ENCODE peak calls at places on chromosome 13, in eight cellular contexts. One of them, this sample, is unnamed.

GRCh38 chr13:44713793-44714469 is 137.8 kb upstream of the TSC22D1 start:
- DNase-seq in hypothalamus: no peak
- DNase-seq in Right ventricle myocardium superior: no peak
- DNase-seq in germinal center: no peak
- DNase-seq in AG09319: peak
- DNase-seq in smooth muscle cell of the brain vasculature: no peak
- DNase-seq in NCI-H526 treated with DMSO at 0.1 percent for 48 hours: no peak
- DNase-seq in thoracic aorta: peak
- DNase-seq in this sample: no peak

GRCh38 chr13:110329258-110329657 is 22.2 kb downstream of the COL4A2 start:
- DNase-seq in hypothalamus: no peak
- DNase-seq in Right ventricle myocardium superior: no peak
- DNase-seq in germinal center: no peak
- DNase-seq in AG09319: no peak
- DNase-seq in smooth muscle cell of the brain vasculature: no peak
- DNase-seq in NCI-H526 treated with DMSO at 0.1 percent for 48 hours: no peak
- DNase-seq in thoracic aorta: no peak
- DNase-seq in this sample: no peak

GRCh38 chr13:91805605-91806004 is 407.2 kb downstream of the GPC5 start:
- DNase-seq in hypothalamus: no peak
- DNase-seq in Right ventricle myocardium superior: no peak
- DNase-seq in germinal center: no peak
- DNase-seq in AG09319: no peak
- DNase-seq in smooth muscle cell of the brain vasculature: no peak
- DNase-seq in NCI-H526 treated with DMSO at 0.1 percent for 48 hours: no peak
- DNase-seq in thoracic aorta: no peak
- DNase-seq in this sample: no peak

GRCh38 chr13:50576156-50576555 is 267.3 kb downstream of the DLEU7 start:
- DNase-seq in hypothalamus: no peak
- DNase-seq in Right ventricle myocardium superior: no peak
- DNase-seq in germinal center: no peak
- DNase-seq in AG09319: no peak
- DNase-seq in smooth muscle cell of the brain vasculature: no peak
- DNase-seq in NCI-H526 treated with DMSO at 0.1 percent for 48 hours: no peak
- DNase-seq in thoracic aorta: no peak
- DNase-seq in this sample: no peak

GRCh38 chr13:110663044-110663443 is 42.9 kb downstream of the CARS2 start:
- DNase-seq in hypothalamus: no peak
- DNase-seq in Right ventricle myocardium superior: no peak
- DNase-seq in germinal center: no peak
- DNase-seq in AG09319: no peak
- DNase-seq in smooth muscle cell of the brain vasculature: no peak
- DNase-seq in NCI-H526 treated with DMSO at 0.1 percent for 48 hours: no peak
- DNase-seq in thoracic aorta: no peak
- DNase-seq in this sample: no peak

GRCh38 chr13:24261566-24261965 is 47.8 kb upstream of the C1QTNF9 start:
- DNase-seq in hypothalamus: no peak
- DNase-seq in Right ventricle myocardium superior: no peak
- DNase-seq in germinal center: no peak
- DNase-seq in AG09319: no peak
- DNase-seq in smooth muscle cell of the brain vasculature: no peak
- DNase-seq in NCI-H526 treated with DMSO at 0.1 percent for 48 hours: no peak
- DNase-seq in thoracic aorta: no peak
- DNase-seq in this sample: no peak

GRCh38 chr13:99062593-99062992 is 84.7 kb upstream of the DOCK9 start:
- DNase-seq in hypothalamus: no peak
- DNase-seq in Right ventricle myocardium superior: peak
- DNase-seq in germinal center: no peak
- DNase-seq in AG09319: no peak
- DNase-seq in smooth muscle cell of the brain vasculature: no peak
- DNase-seq in NCI-H526 treated with DMSO at 0.1 percent for 48 hours: no peak
- DNase-seq in thoracic aorta: no peak
- DNase-seq in this sample: peak

GRCh38 chr13:20882206-20882605 is 20.3 kb downstream of the XPO4 start:
- DNase-seq in hypothalamus: no peak
- DNase-seq in Right ventricle myocardium superior: no peak
- DNase-seq in germinal center: no peak
- DNase-seq in AG09319: no peak
- DNase-seq in smooth muscle cell of the brain vasculature: no peak
- DNase-seq in NCI-H526 treated with DMSO at 0.1 percent for 48 hours: no peak
- DNase-seq in thoracic aorta: no peak
- DNase-seq in this sample: no peak

GRCh38 chr13:79874396-79875360 is 393.7 kb downstream of the NDFIP2 start:
- DNase-seq in hypothalamus: no peak
- DNase-seq in Right ventricle myocardium superior: no peak
- DNase-seq in germinal center: no peak
- DNase-seq in AG09319: no peak
- DNase-seq in smooth muscle cell of the brain vasculature: no peak
- DNase-seq in NCI-H526 treated with DMSO at 0.1 percent for 48 hours: no peak
- DNase-seq in thoracic aorta: no peak
- DNase-seq in this sample: no peak

GRCh38 chr13:110492299-110493160 is 69.0 kb downstream of the RAB20 start:
- DNase-seq in hypothalamus: no peak
- DNase-seq in Right ventricle myocardium superior: no peak
- DNase-seq in germinal center: no peak
- DNase-seq in AG09319: no peak
- DNase-seq in smooth muscle cell of the brain vasculature: no peak
- DNase-seq in NCI-H526 treated with DMSO at 0.1 percent for 48 hours: no peak
- DNase-seq in thoracic aorta: no peak
- DNase-seq in this sample: no peak

GRCh38 chr13:44231786-44232516 is 141.7 kb upstream of the SERP2 start:
- DNase-seq in hypothalamus: no peak
- DNase-seq in Right ventricle myocardium superior: no peak
- DNase-seq in germinal center: no peak
- DNase-seq in AG09319: peak
- DNase-seq in smooth muscle cell of the brain vasculature: no peak
- DNase-seq in NCI-H526 treated with DMSO at 0.1 percent for 48 hours: no peak
- DNase-seq in thoracic aorta: no peak
- DNase-seq in this sample: no peak

GRCh38 chr13:24725379-24725778 is 38.6 kb upstream of the RNF17 start:
- DNase-seq in hypothalamus: no peak
- DNase-seq in Right ventricle myocardium superior: no peak
- DNase-seq in germinal center: no peak
- DNase-seq in AG09319: no peak
- DNase-seq in smooth muscle cell of the brain vasculature: no peak
- DNase-seq in NCI-H526 treated with DMSO at 0.1 percent for 48 hours: no peak
- DNase-seq in thoracic aorta: no peak
- DNase-seq in this sample: no peak

GRCh38 chr13:79373916-79374315 is 32.1 kb downstream of the RBM26 start:
- DNase-seq in hypothalamus: no peak
- DNase-seq in Right ventricle myocardium superior: no peak
- DNase-seq in germinal center: no peak
- DNase-seq in AG09319: no peak
- DNase-seq in smooth muscle cell of the brain vasculature: no peak
- DNase-seq in NCI-H526 treated with DMSO at 0.1 percent for 48 hours: no peak
- DNase-seq in thoracic aorta: no peak
- DNase-seq in this sample: no peak

GRCh38 chr13:29508130-29508873 is 87.2 kb downstream of the SLC7A1 start:
- DNase-seq in hypothalamus: peak
- DNase-seq in Right ventricle myocardium superior: peak
- DNase-seq in germinal center: peak
- DNase-seq in AG09319: peak
- DNase-seq in smooth muscle cell of the brain vasculature: peak
- DNase-seq in NCI-H526 treated with DMSO at 0.1 percent for 48 hours: peak
- DNase-seq in thoracic aorta: peak
- DNase-seq in this sample: peak

GRCh38 chr13:38687246-38688229 is 661 bp downstream of the FREM2 start:
- DNase-seq in hypothalamus: no peak
- DNase-seq in Right ventricle myocardium superior: peak
- DNase-seq in germinal center: no peak
- DNase-seq in AG09319: no peak
- DNase-seq in smooth muscle cell of the brain vasculature: no peak
- DNase-seq in NCI-H526 treated with DMSO at 0.1 percent for 48 hours: peak
- DNase-seq in thoracic aorta: no peak
- DNase-seq in this sample: no peak

GRCh38 chr13:43245374-43245964 is 222.1 kb downstream of the DNAJC15 start:
- DNase-seq in hypothalamus: no peak
- DNase-seq in Right ventricle myocardium superior: no peak
- DNase-seq in germinal center: no peak
- DNase-seq in AG09319: peak
- DNase-seq in smooth muscle cell of the brain vasculature: no peak
- DNase-seq in NCI-H526 treated with DMSO at 0.1 percent for 48 hours: no peak
- DNase-seq in thoracic aorta: no peak
- DNase-seq in this sample: no peak

GRCh38 chr13:67204731-67205130 is 25.4 kb downstream of the PCDH9 start:
- DNase-seq in hypothalamus: no peak
- DNase-seq in Right ventricle myocardium superior: no peak
- DNase-seq in germinal center: no peak
- DNase-seq in AG09319: no peak
- DNase-seq in smooth muscle cell of the brain vasculature: no peak
- DNase-seq in NCI-H526 treated with DMSO at 0.1 percent for 48 hours: no peak
- DNase-seq in thoracic aorta: no peak
- DNase-seq in this sample: no peak

This sample was measured in SK-N-MC.